ENCODE peak calls at places on chromosomes 12 and 14, in six cellular contexts. T is body of pancreas, L is pancreas, P is fibroblast of lung, J is ovary, B is neuronal stem cell. O is an unnamed sample. For H3K4me1 and H3K27me3, the result is how much of the 10 kb centered on the place peaks cover.

GRCh38 chr12:131683266-131684014 is 27.4 kb upstream of the SFSWAP start:
- DNase-seq in T (no peak), L (no peak), P (no peak), J (no peak), B (no peak), O (peak)

GRCh38 chr12:321606-322326 is 59.1 kb upstream of the SLC6A13 start:
- DNase-seq in T (peak), L (peak), P (peak), J (no peak), B (no peak), O (no peak)

GRCh38 chr14:51246032-51246431 is 6.0 kb downstream of the TMX1 start:
- DNase-seq in T (no peak), L (no peak), P (no peak), J (no peak), B (no peak), O (no peak)

GRCh38 chr12:91613223-91613779 is 430.7 kb upstream of the DCN start:
- DNase-seq in T (no peak), L (no peak), P (no peak), J (no peak), B (no peak), O (no peak)

GRCh38 chr12:106285993-106286392 is 16.5 kb upstream of the TCP11L2 start:
- DNase-seq in T (no peak), L (no peak), P (no peak), J (no peak), B (no peak), O (no peak)

GRCh38 chr12:80781313-80781712 is 64.6 kb downstream of the MYF5 start:
- DNase-seq in T (no peak), L (no peak), P (no peak), J (no peak), B (no peak), O (no peak)

GRCh38 chr14:100612879-100613455 is 25.8 kb upstream of the BEGAIN start:
- DNase-seq in T (no peak), L (no peak), P (no peak), J (no peak), B (no peak), O (no peak)

GRCh38 chr12:55728185-55728931 is 451 bp downstream of the CD63 start:
- DNase-seq in T (peak), L (peak), P (peak), J (peak), B (no peak), O (no peak)

GRCh38 chr14:99733551-99734405 is 49.7 kb downstream of the CYP46A1 start:
- DNase-seq in T (peak), L (peak), P (no peak), J (peak), B (no peak), O (peak)

GRCh38 chr12:44381341-44381740 is 494.8 kb downstream of the NELL2 start:
- DNase-seq in T (no peak), L (no peak), P (no peak), J (no peak), B (no peak), O (no peak)

GRCh38 chr12:42291680-42292079 is 34.2 kb downstream of the ZCRB1 start:
- DNase-seq in T (no peak), L (no peak), P (no peak), J (no peak), B (no peak), O (no peak)

GRCh38 chr12:3436496-3437060 is 54.4 kb upstream of the PRMT8 start:
- DNase-seq in T (peak), L (no peak), P (no peak), J (no peak), B (no peak), O (peak)

GRCh38 chr14:70665448-70666363 is 24.0 kb downstream of the TTC9 start:
- DNase-seq in T (peak), L (peak), P (no peak), J (no peak), B (no peak), O (no peak)

GRCh38 chr14:61321385-61322010 is at the start of gene PRKCH:
- DNase-seq in T (peak), L (peak), P (peak), J (peak), B (peak), O (peak)

GRCh38 chr12:31215521-31216232 is 110.3 kb downstream of the SINHCAF start:
- DNase-seq in T (peak), L (no peak), P (no peak), J (no peak), B (no peak), O (no peak)

GRCh38 chr14:65019944-65020566 is 33.4 kb downstream of the FNTB start:
- DNase-seq in T (peak), L (peak), P (peak), J (no peak), B (peak), O (no peak)

DNA sequence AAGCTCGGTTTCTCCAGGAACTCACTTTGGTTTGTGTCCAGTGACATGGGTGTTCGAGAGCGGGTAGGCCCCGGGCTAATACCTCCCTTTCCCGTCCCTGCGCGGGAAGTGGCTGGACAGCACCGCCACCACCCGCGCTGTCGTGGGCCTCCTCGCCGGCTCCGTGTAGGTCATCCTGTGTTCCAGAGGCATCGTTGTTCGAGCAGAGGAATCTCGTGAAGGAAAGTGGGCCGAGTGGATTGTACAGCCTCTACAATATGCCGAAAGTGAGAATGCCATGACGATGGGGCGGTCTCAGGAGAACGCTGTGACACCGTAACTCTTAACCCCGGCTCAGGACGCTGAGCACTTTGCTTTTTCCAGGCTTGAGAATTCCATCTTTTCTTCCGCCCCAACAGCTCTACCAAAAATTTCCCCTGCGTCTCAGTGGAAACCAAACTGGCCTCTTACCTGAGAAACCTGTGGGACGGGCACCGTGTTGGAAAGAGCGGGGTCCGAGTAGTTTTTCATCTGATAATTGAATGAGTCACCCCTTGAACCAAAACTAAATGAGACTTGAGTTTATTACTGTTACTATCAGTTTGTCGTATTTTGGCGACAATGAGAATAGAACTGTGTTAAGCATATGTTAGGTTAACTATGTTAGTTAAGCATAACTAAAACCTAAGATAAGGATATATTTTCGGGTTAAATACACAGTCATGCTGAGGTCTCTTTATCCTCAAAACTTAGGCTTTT is 510 bp downstream of the EIF2S1 start:
- DNase-seq in T (no peak), L (no peak), P (no peak), J (no peak), B (no peak), O (no peak)
- H3K4me1 ChIP-seq in T (under half), L (under half), P (under half), J (under half), B (under half), O (under half)

GRCh38 chr12:108119126-108119973 is 9.7 kb upstream of the WSCD2 start:
- DNase-seq in T (no peak), L (no peak), P (no peak), J (no peak), B (no peak), O (no peak)
- H3K27me3 ChIP-seq in T (under half), L (under half), P (under half), J (under half), B (under half), O (under half)

DNA sequence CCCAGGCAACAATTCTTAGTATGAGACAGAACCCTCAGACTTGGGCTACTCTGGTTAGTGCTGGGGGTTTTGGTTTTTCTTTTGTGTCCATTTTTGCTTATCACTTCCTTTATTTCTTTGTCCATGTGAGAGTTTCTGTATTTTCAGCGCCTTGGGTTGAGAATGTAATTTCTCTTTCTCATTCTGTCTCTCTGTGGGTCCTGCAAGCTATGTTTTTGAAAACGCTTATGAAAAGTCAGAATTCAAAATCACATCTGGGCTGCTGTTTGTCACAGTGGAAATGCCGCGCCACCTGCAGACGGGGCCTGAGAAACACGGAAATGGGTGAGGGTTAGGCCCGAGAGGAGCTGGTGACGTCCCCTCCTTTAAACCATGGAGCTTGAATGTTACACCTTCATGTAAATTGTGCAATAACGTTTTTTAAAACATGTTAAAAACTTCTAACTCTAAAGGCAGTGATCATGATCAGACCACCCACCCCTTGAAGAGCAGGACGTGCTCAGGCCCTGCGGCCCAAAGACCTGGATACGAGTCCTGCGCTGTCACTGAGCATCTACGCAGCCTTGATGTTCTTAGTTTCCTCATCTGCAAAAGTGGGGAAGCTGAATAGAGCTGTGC is 26.1 kb downstream of the JDP2 start:
- DNase-seq in T (no peak), L (no peak), P (no peak), J (no peak), B (no peak), O (no peak)
- H3K27ac ChIP-seq in T (peak), L (peak), P (peak), J (peak), B (peak), O (peak)

DNA sequence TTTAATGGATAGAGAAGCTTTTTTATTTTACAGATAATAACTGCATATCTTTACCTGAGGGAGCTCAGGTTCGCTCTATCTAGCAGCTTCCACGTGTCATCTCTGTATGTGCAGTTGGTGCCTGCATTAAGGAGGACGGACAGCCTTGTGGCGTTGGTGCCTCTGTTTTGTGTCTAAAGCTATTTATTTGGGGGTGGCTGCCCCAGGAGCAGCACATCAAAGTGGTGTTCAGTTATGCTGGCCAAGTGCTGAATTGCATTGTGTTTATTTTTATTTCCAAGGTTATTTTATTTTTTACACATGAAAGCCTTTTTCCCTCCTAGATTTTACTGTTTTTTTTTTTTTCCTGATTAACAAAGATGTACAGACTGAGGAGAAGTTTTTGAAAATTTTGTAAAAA is 59.7 kb downstream of the RASSF3 start:
- DNase-seq in T (no peak), L (no peak), P (no peak), J (no peak), B (no peak), O (no peak)
- H3K4me1 ChIP-seq in T (half or more), L (half or more), P (under half), J (under half), B (under half), O (under half)

DNA sequence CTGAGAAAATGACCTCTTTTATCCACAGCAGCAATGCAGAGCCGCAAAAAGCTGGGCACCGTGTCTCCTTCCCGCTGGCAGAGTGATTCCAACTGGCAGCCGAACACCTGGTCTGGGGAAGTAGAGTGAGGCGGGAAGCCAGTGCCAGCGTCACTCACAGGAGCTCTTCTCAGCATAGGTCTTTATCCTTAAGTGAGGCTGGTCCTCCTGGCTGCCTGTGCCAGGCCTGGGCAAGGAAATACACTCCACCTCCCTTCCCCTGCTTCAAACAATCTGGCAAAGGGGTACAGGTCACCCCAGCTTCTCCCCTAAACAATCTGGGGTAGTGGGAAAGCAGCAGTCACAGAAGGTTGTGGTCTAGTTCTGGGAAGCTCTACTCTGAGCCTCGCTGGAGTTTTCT is 4.8 kb downstream of the ARHGAP9 start:
- DNase-seq in T (no peak), L (no peak), P (no peak), J (no peak), B (no peak), O (no peak)
- H3K27me3 ChIP-seq in T (under half), L (under half), P (half or more), J (under half), B (half or more), O (under half)

DNA sequence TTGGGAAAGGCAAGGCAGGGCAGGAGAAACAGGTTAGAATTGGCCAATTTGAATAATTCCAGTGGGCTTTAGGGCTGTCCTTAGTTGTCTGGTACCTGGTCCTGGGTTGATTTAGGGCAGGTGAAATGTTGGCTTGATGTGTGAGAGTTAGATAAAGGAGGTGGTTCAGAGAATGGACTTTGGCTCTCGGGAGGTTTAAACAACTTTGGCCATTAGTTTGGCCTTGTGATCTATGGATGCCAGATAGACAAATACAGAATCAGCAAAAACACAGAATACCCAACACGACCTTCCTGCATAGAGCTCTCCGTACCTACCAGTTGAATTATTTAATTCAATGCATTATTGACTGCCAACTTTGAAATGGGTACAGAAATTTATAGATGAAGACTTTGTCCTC is 35.1 kb downstream of the SCN8A start:
- DNase-seq in T (no peak), L (no peak), P (no peak), J (no peak), B (no peak), O (no peak)
- H3K27ac ChIP-seq in T (peak), L (no peak), P (no peak), J (no peak), B (no peak), O (no peak)

GRCh38 chr12:104458645-104459555 is 2.2 kb downstream of the CHST11 start:
- DNase-seq in T (peak), L (no peak), P (no peak), J (peak), B (no peak), O (no peak)

GRCh38 chr12:104460973-104461693 is 4.4 kb downstream of the CHST11 start:
- DNase-seq in T (no peak), L (no peak), P (no peak), J (no peak), B (no peak), O (no peak)

GRCh38 chr12:104460041-104460757 is 3.5 kb downstream of the CHST11 start:
- DNase-seq in T (no peak), L (no peak), P (no peak), J (no peak), B (no peak), O (no peak)

GRCh38 chr12:104457746-104458644 is 1.2 kb downstream of the CHST11 start:
- DNase-seq in T (peak), L (peak), P (no peak), J (peak), B (no peak), O (no peak)

GRCh38 chr12:104459556-104459909 is 2.8 kb downstream of the CHST11 start:
- DNase-seq in T (no peak), L (no peak), P (no peak), J (no peak), B (no peak), O (no peak)
- H3K4me1 ChIP-seq in T (under half), L (under half), P (under half), J (under half), B (under half), O (under half)